ENCODE peak calls at places on chromosomes 1 and 21, in nine cellular contexts. One of them, this sample, is unnamed.

GRCh38 chr1:186819140-186819539 is 9.6 kb upstream of the PLA2G4A start:
- DNase-seq in Calu3: no peak
- DNase-seq in brain microvascular endothelial cell: peak
- DNase-seq in uterus: no peak
- DNase-seq in tibial nerve: no peak
- DNase-seq in AG09319: peak
- DNase-seq in left ventricle myocardium inferior: no peak
- DNase-seq in omental fat pad: no peak
- DNase-seq in testis: no peak
- DNase-seq in this sample: no peak

GRCh38 chr1:200838676-200839445 is 33.9 kb upstream of the GPR25 start:
- DNase-seq in uterus: no peak
- DNase-seq in testis: no peak
- DNase-seq in tibial nerve: no peak
- DNase-seq in brain microvascular endothelial cell: peak
- DNase-seq in left ventricle myocardium inferior: no peak
- DNase-seq in AG09319: no peak
- DNase-seq in omental fat pad: no peak
- DNase-seq in Calu3: no peak
- DNase-seq in this sample: no peak

GRCh38 chr1:52435650-52436049 is 31.2 kb downstream of the PRPF38A start:
- DNase-seq in testis: peak
- DNase-seq in Calu3: no peak
- DNase-seq in tibial nerve: no peak
- DNase-seq in brain microvascular endothelial cell: no peak
- DNase-seq in left ventricle myocardium inferior: no peak
- DNase-seq in AG09319: no peak
- DNase-seq in omental fat pad: no peak
- DNase-seq in uterus: no peak
- DNase-seq in this sample: no peak

GRCh38 chr1:224497714-224498573 is 63.3 kb upstream of the WDR26 start:
- DNase-seq in Calu3: peak
- DNase-seq in tibial nerve: no peak
- DNase-seq in uterus: no peak
- DNase-seq in testis: peak
- DNase-seq in AG09319: no peak
- DNase-seq in left ventricle myocardium inferior: no peak
- DNase-seq in omental fat pad: no peak
- DNase-seq in brain microvascular endothelial cell: peak
- DNase-seq in this sample: no peak

GRCh38 chr1:92691937-92692336 is 93.0 kb downstream of the EVI5 start:
- DNase-seq in testis: no peak
- DNase-seq in omental fat pad: no peak
- DNase-seq in brain microvascular endothelial cell: no peak
- DNase-seq in Calu3: no peak
- DNase-seq in AG09319: no peak
- DNase-seq in left ventricle myocardium inferior: no peak
- DNase-seq in uterus: no peak
- DNase-seq in tibial nerve: no peak
- DNase-seq in this sample: no peak

GRCh38 chr1:21436488-21437340 is 3.2 kb upstream of the NBPF3 start:
- DNase-seq in testis: no peak
- DNase-seq in tibial nerve: no peak
- DNase-seq in Calu3: no peak
- DNase-seq in brain microvascular endothelial cell: no peak
- DNase-seq in AG09319: no peak
- DNase-seq in omental fat pad: no peak
- DNase-seq in left ventricle myocardium inferior: no peak
- DNase-seq in uterus: no peak
- DNase-seq in this sample: no peak

GRCh38 chr1:222547944-222548671 is at the start of gene HHIPL2:
- DNase-seq in brain microvascular endothelial cell: no peak
- DNase-seq in AG09319: no peak
- DNase-seq in testis: no peak
- DNase-seq in uterus: no peak
- DNase-seq in left ventricle myocardium inferior: no peak
- DNase-seq in omental fat pad: no peak
- DNase-seq in tibial nerve: no peak
- DNase-seq in Calu3: no peak
- DNase-seq in this sample: no peak

GRCh38 chr1:2645143-2645542 is 12.3 kb upstream of the MMEL1 start:
- DNase-seq in left ventricle myocardium inferior: no peak
- DNase-seq in uterus: no peak
- DNase-seq in testis: no peak
- DNase-seq in Calu3: no peak
- DNase-seq in AG09319: no peak
- DNase-seq in brain microvascular endothelial cell: no peak
- DNase-seq in omental fat pad: no peak
- DNase-seq in tibial nerve: no peak
- DNase-seq in this sample: no peak

GRCh38 chr1:54323324-54323739 is 82.9 kb downstream of the SSBP3 start:
- DNase-seq in testis: no peak
- DNase-seq in omental fat pad: no peak
- DNase-seq in Calu3: peak
- DNase-seq in tibial nerve: no peak
- DNase-seq in left ventricle myocardium inferior: no peak
- DNase-seq in AG09319: no peak
- DNase-seq in uterus: no peak
- DNase-seq in brain microvascular endothelial cell: no peak
- DNase-seq in this sample: no peak

GRCh38 chr1:212749924-212750535 is 41.5 kb downstream of the NSL1 start:
- DNase-seq in tibial nerve: no peak
- DNase-seq in brain microvascular endothelial cell: peak
- DNase-seq in uterus: no peak
- DNase-seq in left ventricle myocardium inferior: no peak
- DNase-seq in omental fat pad: no peak
- DNase-seq in Calu3: peak
- DNase-seq in AG09319: peak
- DNase-seq in testis: no peak
- DNase-seq in this sample: no peak

GRCh38 chr21:32572574-32573420 is 12.5 kb downstream of the TCP10L start:
- DNase-seq in brain microvascular endothelial cell: no peak
- DNase-seq in omental fat pad: no peak
- DNase-seq in Calu3: peak
- DNase-seq in tibial nerve: no peak
- DNase-seq in testis: no peak
- DNase-seq in left ventricle myocardium inferior: no peak
- DNase-seq in AG09319: no peak
- DNase-seq in uterus: no peak
- DNase-seq in this sample: no peak

GRCh38 chr1:2251363-2251762 is 23.2 kb downstream of the SKI start:
- DNase-seq in omental fat pad: no peak
- DNase-seq in testis: no peak
- DNase-seq in left ventricle myocardium inferior: no peak
- DNase-seq in tibial nerve: no peak
- DNase-seq in uterus: no peak
- DNase-seq in Calu3: no peak
- DNase-seq in AG09319: no peak
- DNase-seq in brain microvascular endothelial cell: no peak
- DNase-seq in this sample: no peak

GRCh38 chr1:28898267-28898955 is 16.0 kb upstream of the EPB41 start:
- DNase-seq in omental fat pad: no peak
- DNase-seq in uterus: peak
- DNase-seq in Calu3: no peak
- DNase-seq in AG09319: no peak
- DNase-seq in brain microvascular endothelial cell: no peak
- DNase-seq in testis: peak
- DNase-seq in left ventricle myocardium inferior: no peak
- DNase-seq in tibial nerve: no peak
- DNase-seq in this sample: no peak

GRCh38 chr1:38014171-38014570 is 1.6 kb downstream of the UTP11 start:
- DNase-seq in Calu3: no peak
- DNase-seq in uterus: no peak
- DNase-seq in testis: no peak
- DNase-seq in AG09319: no peak
- DNase-seq in tibial nerve: no peak
- DNase-seq in left ventricle myocardium inferior: no peak
- DNase-seq in omental fat pad: no peak
- DNase-seq in brain microvascular endothelial cell: no peak
- DNase-seq in this sample: no peak
- TF ChIP-seq CTCF in Calu3: no peak
- TF ChIP-seq CTCF in uterus: no peak
- TF ChIP-seq CTCF in testis: no peak
- TF ChIP-seq CTCF in AG09319: no peak
- TF ChIP-seq CTCF in tibial nerve: no peak
- TF ChIP-seq CTCF in left ventricle myocardium inferior: no peak
- TF ChIP-seq CTCF in omental fat pad: no peak
- TF ChIP-seq CTCF in brain microvascular endothelial cell: peak
- TF ChIP-seq CTCF in this sample: no peak

DNA sequence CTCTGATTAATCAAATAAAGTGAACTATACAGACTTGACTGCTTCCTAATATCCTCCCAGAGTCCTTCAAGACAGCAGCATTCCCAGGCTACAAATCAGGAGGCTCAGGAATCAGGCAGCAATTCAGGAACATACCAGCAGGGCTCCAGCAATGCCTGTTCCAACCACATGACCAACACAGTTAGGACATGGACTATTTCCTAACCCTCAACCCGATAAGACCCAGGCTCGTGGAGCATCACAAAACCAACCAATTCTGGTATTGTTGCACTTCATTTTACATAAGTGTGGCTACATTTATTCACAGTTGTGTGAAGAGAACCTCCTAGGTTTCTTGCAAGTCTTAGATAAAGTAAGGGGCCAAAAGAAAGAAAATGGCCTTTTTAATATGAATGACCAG is 546.2 kb upstream of the ADGRL2 start:
- DNase-seq in left ventricle myocardium inferior: no peak
- DNase-seq in testis: no peak
- DNase-seq in tibial nerve: no peak
- DNase-seq in Calu3: no peak
- DNase-seq in uterus: no peak
- DNase-seq in omental fat pad: no peak
- DNase-seq in brain microvascular endothelial cell: no peak
- DNase-seq in AG09319: no peak
- DNase-seq in this sample: no peak
- TF ChIP-seq CTCF in left ventricle myocardium inferior: no peak
- TF ChIP-seq CTCF in testis: no peak
- TF ChIP-seq CTCF in tibial nerve: no peak
- TF ChIP-seq CTCF in Calu3: no peak
- TF ChIP-seq CTCF in uterus: no peak
- TF ChIP-seq CTCF in omental fat pad: no peak
- TF ChIP-seq CTCF in brain microvascular endothelial cell: peak
- TF ChIP-seq CTCF in AG09319: no peak
- TF ChIP-seq CTCF in this sample: peak

GRCh38 chr1:180486092-180486491 is 16.3 kb downstream of the ACBD6 start:
- DNase-seq in omental fat pad: no peak
- DNase-seq in Calu3: no peak
- DNase-seq in AG09319: no peak
- DNase-seq in brain microvascular endothelial cell: no peak
- DNase-seq in left ventricle myocardium inferior: no peak
- DNase-seq in testis: no peak
- DNase-seq in uterus: no peak
- DNase-seq in tibial nerve: no peak
- DNase-seq in this sample: no peak

GRCh38 chr1:180484490-180484889 is 17.9 kb downstream of the ACBD6 start:
- DNase-seq in left ventricle myocardium inferior: no peak
- DNase-seq in Calu3: no peak
- DNase-seq in omental fat pad: no peak
- DNase-seq in AG09319: no peak
- DNase-seq in brain microvascular endothelial cell: no peak
- DNase-seq in uterus: no peak
- DNase-seq in testis: no peak
- DNase-seq in tibial nerve: no peak
- DNase-seq in this sample: no peak

DNA sequence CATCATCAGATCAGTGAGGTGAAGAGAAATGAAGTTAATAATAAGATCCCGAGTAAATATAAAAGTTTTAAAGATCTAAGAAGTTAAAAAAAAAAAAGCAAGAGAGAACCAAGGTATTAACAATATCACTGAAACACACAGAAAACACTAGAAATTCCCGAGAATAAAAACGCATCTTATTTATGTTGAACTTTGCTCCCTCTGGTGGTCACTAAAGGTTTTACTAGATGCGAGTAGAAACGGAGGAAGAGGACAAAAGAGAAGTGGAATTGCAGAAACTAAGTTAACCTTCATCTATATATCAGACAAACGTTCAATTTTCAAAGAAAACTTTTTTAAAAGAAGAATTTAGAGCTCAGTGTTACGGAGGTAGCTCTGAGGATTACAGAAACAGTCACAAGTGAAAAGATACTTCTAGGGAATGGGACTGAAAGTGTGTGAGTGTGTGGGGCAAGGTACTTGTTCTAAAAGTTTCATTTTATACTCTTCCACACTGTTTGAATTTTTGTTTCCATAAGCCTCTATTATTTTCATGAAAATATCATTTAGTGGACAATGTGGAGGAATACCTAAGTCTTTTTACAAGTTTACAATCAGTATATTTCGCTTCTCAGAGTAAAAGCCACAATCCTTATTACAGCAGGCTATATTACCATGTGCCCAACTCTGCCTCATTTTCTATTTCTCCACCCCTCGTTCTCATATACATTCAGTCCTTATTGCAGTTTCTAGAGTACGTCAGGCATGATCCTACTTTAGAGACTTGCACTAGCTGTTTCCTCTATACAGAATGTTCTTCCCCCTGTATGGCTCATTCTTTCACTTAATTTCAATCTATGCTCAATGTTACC is 19.7 kb downstream of the ACBD6 start:
- DNase-seq in omental fat pad: no peak
- DNase-seq in tibial nerve: peak
- DNase-seq in AG09319: peak
- DNase-seq in brain microvascular endothelial cell: peak
- DNase-seq in left ventricle myocardium inferior: no peak
- DNase-seq in testis: no peak
- DNase-seq in uterus: no peak
- DNase-seq in Calu3: peak
- DNase-seq in this sample: no peak
- TF ChIP-seq CTCF in omental fat pad: no peak
- TF ChIP-seq CTCF in tibial nerve: peak
- TF ChIP-seq CTCF in AG09319: peak
- TF ChIP-seq CTCF in brain microvascular endothelial cell: peak
- TF ChIP-seq CTCF in left ventricle myocardium inferior: peak
- TF ChIP-seq CTCF in testis: peak
- TF ChIP-seq CTCF in uterus: peak
- TF ChIP-seq CTCF in Calu3: peak
- TF ChIP-seq CTCF in this sample: peak

DNA sequence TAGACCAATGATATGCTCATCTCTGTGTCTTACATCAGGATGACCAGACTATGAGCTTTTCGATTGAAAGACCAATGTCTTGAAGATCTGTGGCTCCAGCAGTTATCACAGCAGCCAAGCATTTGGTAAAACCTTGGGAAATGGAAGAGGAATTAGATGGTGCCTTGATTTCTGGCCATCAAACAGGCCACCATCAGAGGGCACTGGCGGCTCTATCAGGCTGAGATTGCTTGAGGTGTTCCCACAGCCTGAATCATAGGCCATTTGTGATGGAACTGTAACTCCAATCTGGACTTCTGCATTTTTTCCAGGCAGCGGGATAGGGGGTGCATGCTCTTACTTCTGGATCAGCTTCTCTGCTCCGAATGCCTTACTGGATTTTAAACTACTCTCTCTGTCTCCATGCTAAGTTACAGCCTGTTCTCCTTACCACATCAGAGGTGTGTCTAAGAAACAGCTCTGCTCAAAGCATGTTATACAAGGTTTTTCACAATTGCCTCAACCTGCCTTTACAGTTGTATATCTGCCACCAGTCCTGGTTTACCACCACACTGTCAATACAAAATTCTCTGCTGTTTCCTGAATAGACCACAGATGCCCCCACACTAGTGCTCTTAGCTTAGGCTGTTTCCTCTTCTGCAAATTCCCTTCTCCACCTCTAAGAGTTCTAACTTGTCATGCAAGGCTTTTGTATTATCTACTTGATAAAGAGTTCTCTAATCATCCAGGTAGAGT is 180.9 kb downstream of the PTGER3 start:
- DNase-seq in left ventricle myocardium inferior: no peak
- DNase-seq in uterus: no peak
- DNase-seq in Calu3: no peak
- DNase-seq in brain microvascular endothelial cell: no peak
- DNase-seq in testis: no peak
- DNase-seq in omental fat pad: no peak
- DNase-seq in AG09319: no peak
- DNase-seq in tibial nerve: no peak
- DNase-seq in this sample: no peak
- TF ChIP-seq CTCF in left ventricle myocardium inferior: no peak
- TF ChIP-seq CTCF in uterus: no peak
- TF ChIP-seq CTCF in Calu3: no peak
- TF ChIP-seq CTCF in brain microvascular endothelial cell: no peak
- TF ChIP-seq CTCF in testis: no peak
- TF ChIP-seq CTCF in omental fat pad: no peak
- TF ChIP-seq CTCF in AG09319: no peak
- TF ChIP-seq CTCF in tibial nerve: no peak
- TF ChIP-seq CTCF in this sample: no peak